ENCODE peak calls at places on chromosome 15, in four cellular contexts. H is brain microvascular endothelial cell, I is tibial nerve, T is fibroblast of lung. X is an unnamed sample.

GRCh38 chr15:90553248-90553745 is 23.6 kb downstream of the CRTC3 start:
- DNase-seq in I (peak), H (peak), T (peak), X (peak)

GRCh38 chr15:95503640-95504225 is 826.8 kb upstream of the NR2F2 start:
- DNase-seq in H (no peak), I (no peak), T (no peak), X (no peak)

GRCh38 chr15:70512772-70513362 is 250.5 kb downstream of the UACA start:
- DNase-seq in H (peak), I (no peak), T (peak), X (no peak)

GRCh38 chr15:90816401-90817116 is 51.8 kb upstream of the FURIN start:
- DNase-seq in T (no peak), I (no peak), H (no peak), X (no peak)

GRCh38 chr15:40155270-40155910 is 5.5 kb upstream of the BUB1B start:
- DNase-seq in H (no peak), I (no peak), T (no peak), X (no peak)

GRCh38 chr15:45427085-45427484 is 48.7 kb upstream of the GATM start:
- DNase-seq in T (no peak), I (no peak), H (no peak), X (no peak)

GRCh38 chr15:74376226-74376625 is 8.8 kb upstream of the CYP11A1 start:
- DNase-seq in H (no peak), T (no peak), I (no peak), X (no peak)

GRCh38 chr15:25710184-25710583 is 152.9 kb downstream of the ATP10A start:
- DNase-seq in T (no peak), H (no peak), I (peak), X (no peak)

GRCh38 chr15:33724321-33725036 is 243.8 kb upstream of the CHRM5 start:
- DNase-seq in H (no peak), I (no peak), T (no peak), X (no peak)

GRCh38 chr15:33735143-33735542 is 233.2 kb upstream of the CHRM5 start:
- DNase-seq in H (no peak), I (no peak), T (no peak), X (no peak)

GRCh38 chr15:33730815-33731214 is 237.5 kb upstream of the CHRM5 start:
- DNase-seq in T (no peak), H (no peak), I (no peak), X (no peak)

GRCh38 chr15:33729648-33730047 is 238.6 kb upstream of the CHRM5 start:
- DNase-seq in T (peak), I (no peak), H (no peak), X (no peak)
- TF ChIP-seq CTCF in T (peak), I (no peak), H (peak), X (peak)

GRCh38 chr15:55914446-55914845 is 79.0 kb downstream of the NEDD4 start:
- DNase-seq in H (no peak), I (no peak), T (peak), X (no peak)

GRCh38 chr15:55915221-55915620 is 78.2 kb downstream of the NEDD4 start:
- DNase-seq in H (no peak), T (no peak), I (no peak), X (no peak)

GRCh38 chr15:55915876-55916567 is 77.4 kb downstream of the NEDD4 start:
- DNase-seq in I (no peak), T (peak), H (no peak), X (no peak)

GRCh38 chr15:55917881-55918296 is 75.5 kb downstream of the NEDD4 start:
- DNase-seq in T (peak), H (peak), I (no peak), X (peak)

DNA sequence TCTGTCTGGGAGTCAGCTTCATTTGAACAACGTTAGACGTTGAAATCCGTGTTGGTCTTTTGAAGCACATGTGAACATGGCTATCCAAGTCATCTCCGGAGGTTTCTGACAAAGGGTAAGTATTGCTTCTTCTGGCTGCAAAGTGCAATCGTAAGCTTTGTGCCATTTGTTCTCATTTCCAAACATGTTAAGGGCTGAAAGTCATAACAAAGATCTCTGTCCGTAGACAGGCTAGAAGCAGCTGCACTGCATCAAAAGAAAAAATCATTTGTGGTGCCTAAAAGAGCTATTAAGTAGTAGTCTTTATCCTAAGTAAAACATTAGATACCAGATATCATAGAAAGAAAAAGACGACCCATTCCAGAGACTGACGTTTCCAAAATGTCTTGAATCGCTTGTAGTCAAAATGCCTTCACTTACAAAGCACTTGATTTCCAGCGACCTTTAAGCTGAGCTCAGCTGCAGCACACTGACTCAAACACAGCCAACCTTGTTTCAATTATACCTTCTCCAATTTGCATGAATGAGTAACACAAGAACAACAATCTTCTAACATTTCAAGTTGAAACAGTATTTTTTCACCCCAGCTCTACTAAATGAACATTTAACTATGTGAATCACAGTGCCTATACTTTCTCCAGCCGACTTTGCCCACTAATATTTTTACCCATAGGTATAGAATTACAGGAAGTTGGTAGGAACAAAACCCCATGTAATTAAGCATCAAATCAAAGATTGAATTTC is 76.6 kb downstream of the NEDD4 start:
- DNase-seq in H (peak), T (peak), I (no peak), X (peak)
- H3K4me3 ChIP-seq in H (no peak), T (peak), I (no peak), X (peak)

GRCh38 chr15:44265757-44266156 is 22.8 kb upstream of the GOLM2 start:
- DNase-seq in I (no peak), T (peak), H (no peak), X (no peak)
- TF ChIP-seq CTCF in I (no peak), T (no peak), H (peak), X (no peak)

GRCh38 chr15:34324933-34325332 is 12.6 kb downstream of the SLC12A6 start:
- DNase-seq in H (no peak), I (no peak), T (no peak), X (no peak)
- H3K4me3 ChIP-seq in H (no peak), I (no peak), T (no peak), X (no peak)

GRCh38 chr15:65192016-65192415 is 6.9 kb upstream of the CLPX start:
- DNase-seq in T (peak), H (peak), I (no peak), X (no peak)

GRCh38 chr15:65196637-65197336 is 11.6 kb upstream of the CLPX start:
- DNase-seq in T (no peak), I (no peak), H (no peak), X (no peak)

GRCh38 chr15:65197337-65197645 is 12.1 kb upstream of the CLPX start:
- DNase-seq in H (no peak), I (no peak), T (no peak), X (no peak)

GRCh38 chr15:65195542-65196026 is 10.4 kb upstream of the CLPX start:
- DNase-seq in H (no peak), T (no peak), I (no peak), X (no peak)

GRCh38 chr15:65194826-65195541 is 9.8 kb upstream of the CLPX start:
- DNase-seq in H (no peak), I (no peak), T (peak), X (no peak)
- TF ChIP-seq CTCF in H (no peak), I (no peak), T (no peak), X (peak)

DNA sequence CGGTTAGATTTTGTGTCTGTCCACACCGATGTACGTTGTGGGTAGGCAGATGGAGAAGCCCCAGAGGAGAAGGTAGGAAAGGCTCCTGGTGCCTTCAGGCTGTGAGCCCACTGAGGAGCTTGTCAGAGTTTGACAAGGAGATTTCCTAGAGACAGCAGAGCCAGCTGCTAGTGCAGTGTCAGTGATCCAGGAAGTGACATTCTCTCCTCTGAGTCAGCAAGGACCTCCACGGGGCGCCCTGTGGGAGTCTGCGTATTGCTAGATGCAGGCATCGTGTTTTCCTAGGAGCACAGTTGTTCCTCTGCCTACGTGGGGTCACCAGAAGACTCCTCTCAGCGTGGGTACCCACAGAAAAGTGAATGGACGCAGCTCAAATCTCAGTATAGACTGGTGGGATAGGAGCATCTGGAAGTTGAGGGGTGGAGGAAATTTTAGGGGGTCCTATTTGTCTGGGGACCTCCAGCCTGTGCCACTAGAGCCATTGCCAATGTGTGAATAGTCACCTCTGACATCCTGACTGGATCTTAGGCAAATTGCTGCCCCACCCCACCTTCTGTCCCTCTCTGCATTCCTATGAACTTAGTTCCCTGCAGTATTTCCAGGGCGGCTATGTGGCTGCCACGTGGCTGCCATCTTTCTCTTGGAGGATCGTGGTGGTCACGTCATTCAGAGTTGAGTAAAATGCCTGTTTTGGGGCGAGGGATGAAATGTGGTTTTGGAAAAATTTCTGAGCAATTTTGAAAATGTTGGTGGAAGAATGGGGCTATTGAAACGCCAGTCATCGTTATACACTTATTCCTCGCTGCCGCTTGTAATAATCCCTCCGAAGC is 84.8 kb upstream of the KLHL25 start:
- DNase-seq in I (no peak), H (peak), T (no peak), X (no peak)
- H3K4me3 ChIP-seq in I (no peak), H (no peak), T (no peak), X (no peak)

GRCh38 chr15:28123408-28124023 is 24.4 kb upstream of the OCA2 start:
- DNase-seq in I (peak), H (peak), T (peak), X (peak)
- TF ChIP-seq CTCF in I (peak), H (peak), T (peak), X (peak)

DNA sequence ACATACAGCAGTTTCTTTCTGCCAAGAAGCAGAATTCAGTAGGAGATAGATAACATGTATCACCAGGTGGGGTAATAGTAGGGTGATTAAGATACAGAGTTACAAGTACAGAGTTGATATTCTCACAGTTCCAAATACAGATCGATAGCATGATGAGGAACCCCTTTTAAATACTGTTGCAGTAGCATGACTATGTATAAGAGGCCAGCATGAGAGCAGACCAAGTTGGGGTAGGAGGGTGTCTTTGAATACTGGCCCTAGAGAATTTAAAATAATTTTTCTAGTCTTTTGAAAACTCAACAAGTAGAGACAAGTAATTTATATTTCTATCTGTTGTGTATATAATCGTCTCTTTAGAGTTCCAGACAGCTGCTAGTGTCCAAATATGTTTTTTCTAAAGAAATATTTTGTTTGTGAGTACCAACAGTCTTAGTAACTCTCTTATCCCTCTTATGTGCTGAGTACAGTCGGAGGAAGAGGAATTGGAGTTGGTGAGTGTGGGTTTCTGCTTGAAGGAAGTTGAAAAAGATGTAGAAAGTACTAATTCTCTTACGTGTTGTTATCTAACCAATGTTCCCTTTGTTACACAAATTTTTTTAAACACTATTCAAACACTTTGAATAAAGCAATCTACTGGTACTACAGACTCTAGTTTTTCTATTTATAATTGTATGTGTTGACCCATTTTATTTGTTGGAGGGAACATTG is 30.2 kb downstream of the LYSMD4 start:
- DNase-seq in I (no peak), T (no peak), H (no peak), X (no peak)
- H3K4me3 ChIP-seq in I (no peak), T (no peak), H (no peak), X (no peak)